ENCODE peak calls at places on chromosomes 11 and 22, in eight cellular contexts. D is NCI-H1092 treated with DMSO at 0.1 percent for 48 hours; V is cardiac fibroblast; M is upper lobe of right lung; X is stimulated activated CD8-positive, alpha-beta memory T cell treated with anti-CD3 and anti-CD28 coated beads, Interleukin-4, amount 100 ng/mL, for 24 hours; T is mammary epithelial cell; W is AG09319; Q is aorta. P is an unnamed sample.

GRCh38 chr22:34334893-34335292 is 414.6 kb upstream of the LARGE1 start:
- DNase-seq in X (no peak), M (no peak), V (no peak), T (no peak), D (no peak), Q (no peak), W (no peak), P (no peak)

GRCh38 chr22:48393041-48393370 is 1434.7 kb downstream of the BRD1 start:
- DNase-seq in T (no peak), W (no peak), M (no peak), Q (peak; percentile 63), V (no peak), X (no peak), D (peak; percentile 1), P (no peak)

GRCh38 chr11:133795088-133795487 is 50.2 kb downstream of the SPATA19 start:
- DNase-seq in X (no peak), M (no peak), T (no peak), V (no peak), D (no peak), Q (no peak), W (no peak), P (no peak)

GRCh38 chr11:73168925-73169579 is 26.9 kb upstream of the FCHSD2 start:
- DNase-seq in X (no peak), T (no peak), D (no peak), Q (peak; percentile 57), V (no peak), W (no peak), M (no peak), P (no peak)

GRCh38 chr11:109960831-109961230 is 132.4 kb upstream of the ZC3H12C start:
- DNase-seq in M (no peak), V (peak; percentile 93), Q (no peak), D (no peak), W (peak; percentile 89), T (peak; percentile 53), X (no peak), P (no peak)

GRCh38 chr11:29518389-29519174 is 498.2 kb downstream of the KCNA4 start:
- DNase-seq in D (no peak), V (peak; percentile 34), T (peak; percentile 50), Q (no peak), X (no peak), M (no peak), W (no peak), P (no peak)

GRCh38 chr11:64728757-64729365 is 5.9 kb upstream of the NRXN2 start:
- DNase-seq in X (no peak), W (no peak), Q (no peak), T (no peak), V (no peak), D (no peak), M (peak; percentile 43), P (no peak)

GRCh38 chr22:45516923-45517675 is 14.4 kb downstream of the FBLN1 start:
- DNase-seq in V (peak; percentile 28), T (peak; percentile 86), Q (no peak), W (no peak), M (no peak), X (no peak), D (no peak), P (no peak)

GRCh38 chr11:46461461-46461927 is 69.9 kb upstream of the CHRM4 start:
- DNase-seq in M (no peak), Q (no peak), D (no peak), W (no peak), X (no peak), V (no peak), T (no peak), P (no peak)

GRCh38 chr11:102886999-102887398 is 12.2 kb upstream of the MMP12 start:
- DNase-seq in V (peak; percentile 32), M (no peak), D (no peak), W (no peak), X (no peak), T (peak; percentile 82), Q (no peak), P (no peak)

GRCh38 chr11:126411971-126412381 is 56.5 kb downstream of the ST3GAL4 start:
- DNase-seq in V (no peak), W (no peak), M (no peak), Q (peak; percentile 61), D (no peak), T (no peak), X (no peak), P (no peak)

GRCh38 chr11:12458042-12458441 is 80.7 kb downstream of the PARVA start:
- DNase-seq in V (no peak), D (no peak), W (no peak), T (no peak), X (no peak), M (no peak), Q (no peak), P (no peak)

GRCh38 chr11:81345609-81346008 is 1388.1 kb downstream of the FAM181B start:
- DNase-seq in X (no peak), Q (no peak), T (no peak), M (no peak), V (no peak), W (no peak), D (no peak), P (no peak)

GRCh38 chr11:289145-289705 is 299 bp downstream of the PGGHG start:
- DNase-seq in D (no peak), M (no peak), V (no peak), T (no peak), W (no peak), Q (no peak), X (no peak), P (no peak)

GRCh38 chr11:45659818-45660160 is 5.6 kb downstream of the CHST1 start:
- DNase-seq in V (no peak), T (no peak), Q (peak; percentile 28), W (no peak), X (no peak), D (peak; percentile 22), M (peak; percentile 27), P (no peak)

GRCh38 chr11:128501576-128502549 is 85.5 kb downstream of the ETS1 start:
- DNase-seq in X (no peak), W (no peak), D (no peak), Q (no peak), V (peak; percentile 95), M (no peak), T (no peak), P (no peak)

GRCh38 chr22:39300198-39300830 is 19.1 kb downstream of the RPL3 start:
- DNase-seq in X (no peak), T (no peak), Q (no peak), D (no peak), M (peak; percentile 77), V (peak; percentile 22), W (no peak), P (no peak)

GRCh38 chr11:117345039-117345438 is 17.4 kb downstream of the CEP164 start:
- DNase-seq in D (no peak), X (no peak), W (no peak), V (peak; percentile 38), Q (no peak), M (no peak), T (peak; percentile 21), P (no peak)

GRCh38 chr11:98207086-98207485 is 813.7 kb upstream of the CNTN5 start:
- DNase-seq in V (no peak), T (no peak), M (no peak), X (no peak), W (no peak), Q (no peak), D (no peak), P (no peak)

GRCh38 chr11:113242767-113243397 is 71.5 kb upstream of the TTC12 start:
- DNase-seq in T (peak; percentile 39), Q (no peak), W (peak; percentile 43), X (no peak), D (no peak), M (no peak), V (peak; percentile 65), P (no peak)

GRCh38 chr11:87966744-87967143 is 208.5 kb downstream of the RAB38 start:
- DNase-seq in X (no peak), W (no peak), Q (no peak), T (no peak), D (no peak), V (no peak), M (no peak), P (no peak)

GRCh38 chr11:74672956-74673895 is 58.0 kb downstream of the CHRDL2 start:
- DNase-seq in V (peak; percentile 99), Q (peak; percentile 95), X (no peak), W (peak; percentile 92), M (no peak), T (peak; percentile 88), D (peak; percentile 71), P (no peak)

GRCh38 chr11:22787565-22788162 is 41.9 kb downstream of the SVIP start:
- DNase-seq in Q (no peak), W (no peak), D (peak; percentile 72), T (peak; percentile 16), X (no peak), V (peak; percentile 73), M (no peak), P (peak; percentile 30)

GRCh38 chr11:61007971-61008896 is 36.8 kb downstream of the CD6 start:
- DNase-seq in W (no peak), M (no peak), V (no peak), Q (peak; percentile 73), D (no peak), X (no peak), T (no peak), P (no peak)

GRCh38 chr22:45242778-45243191 is 2.1 kb upstream of the KIAA0930 start:
- DNase-seq in Q (no peak), T (no peak), X (no peak), D (peak; percentile 39), W (no peak), V (peak; percentile 50), M (no peak), P (peak; percentile 96)

GRCh38 chr22:44099696-44100095 is 75.6 kb downstream of the PARVB start:
- DNase-seq in D (no peak), T (no peak), Q (peak; percentile 51), V (no peak), M (no peak), X (no peak), W (no peak), P (no peak)